ENCODE peak calls at places on chromosomes 7 and 10, in four cellular contexts. One of them, this sample, is unnamed.

GRCh38 chr10:101441539-101442455 is 87.8 kb downstream of the BTRC start:
- DNase-seq in HepG2: peak
- DNase-seq in WTC11: peak
- DNase-seq in K562: peak
- DNase-seq in this sample: peak

GRCh38 chr10:69479737-69480412 is 28.6 kb downstream of the TSPAN15 start:
- DNase-seq in HepG2: no peak
- DNase-seq in WTC11: no peak
- DNase-seq in K562: no peak
- DNase-seq in this sample: no peak

GRCh38 chr7:157711353-157711888 is 374.6 kb downstream of the DNAJB6 start:
- DNase-seq in HepG2: no peak
- DNase-seq in WTC11: peak
- DNase-seq in K562: no peak
- DNase-seq in this sample: no peak

GRCh38 chr7:132309102-132309805 is 267.0 kb downstream of the PLXNA4 start:
- DNase-seq in HepG2: no peak
- DNase-seq in WTC11: no peak
- DNase-seq in K562: no peak
- DNase-seq in this sample: no peak

GRCh38 chr7:74478671-74479065 is 25.0 kb downstream of the GTF2IRD1 start:
- DNase-seq in HepG2: no peak
- DNase-seq in WTC11: no peak
- DNase-seq in K562: no peak
- DNase-seq in this sample: no peak

GRCh38 chr7:43112941-43113621 is 634 bp downstream of the HECW1 start:
- DNase-seq in HepG2: no peak
- DNase-seq in WTC11: peak
- DNase-seq in K562: peak
- DNase-seq in this sample: peak

GRCh38 chr10:14707441-14707840 is 67.3 kb downstream of the FAM107B start:
- DNase-seq in HepG2: no peak
- DNase-seq in WTC11: no peak
- DNase-seq in K562: no peak
- DNase-seq in this sample: no peak

GRCh38 chr10:6748981-6749630 is 169.0 kb upstream of the PRKCQ start:
- DNase-seq in HepG2: no peak
- DNase-seq in WTC11: no peak
- DNase-seq in K562: no peak
- DNase-seq in this sample: no peak

GRCh38 chr10:124138195-124138882 is 44.9 kb upstream of the CHST15 start:
- DNase-seq in HepG2: no peak
- DNase-seq in WTC11: no peak
- DNase-seq in K562: no peak
- DNase-seq in this sample: no peak

GRCh38 chr7:31688990-31689389 is 2.0 kb downstream of the PPP1R17 start:
- DNase-seq in HepG2: no peak
- DNase-seq in WTC11: no peak
- DNase-seq in K562: no peak
- DNase-seq in this sample: no peak

GRCh38 chr10:69146756-69147155 is 22.8 kb downstream of the VPS26A start:
- DNase-seq in HepG2: no peak
- DNase-seq in WTC11: no peak
- DNase-seq in K562: no peak
- DNase-seq in this sample: no peak

GRCh38 chr10:42488416-42488815 is 150.0 kb downstream of the ZNF33B start:
- DNase-seq in HepG2: no peak
- DNase-seq in WTC11: no peak
- DNase-seq in K562: no peak
- DNase-seq in this sample: no peak

GRCh38 chr7:139950881-139951525 is 111.7 kb downstream of the PARP12 start:
- DNase-seq in HepG2: peak
- DNase-seq in WTC11: no peak
- DNase-seq in K562: no peak
- DNase-seq in this sample: no peak

GRCh38 chr10:68446179-68446578 is 25.6 kb downstream of the DNA2 start:
- DNase-seq in HepG2: no peak
- DNase-seq in WTC11: no peak
- DNase-seq in K562: no peak
- DNase-seq in this sample: no peak

GRCh38 chr7:44695756-44696155 is 52.9 kb upstream of the ZMIZ2 start:
- DNase-seq in HepG2: no peak
- DNase-seq in WTC11: no peak
- DNase-seq in K562: no peak
- DNase-seq in this sample: no peak

GRCh38 chr10:42988517-42989395 is 88.1 kb upstream of the RET start:
- DNase-seq in HepG2: no peak
- DNase-seq in WTC11: no peak
- DNase-seq in K562: peak
- DNase-seq in this sample: no peak

GRCh38 chr10:21184216-21184615 is 287.1 kb upstream of the NEBL start:
- DNase-seq in HepG2: no peak
- DNase-seq in WTC11: no peak
- DNase-seq in K562: no peak
- DNase-seq in this sample: no peak

GRCh38 chr7:95636140-95636539 is 39.8 kb upstream of the PDK4 start:
- DNase-seq in HepG2: no peak
- DNase-seq in WTC11: no peak
- DNase-seq in K562: no peak
- DNase-seq in this sample: no peak

GRCh38 chr7:133709036-133709880 is 417.9 kb upstream of the LRGUK start:
- DNase-seq in HepG2: no peak
- DNase-seq in WTC11: no peak
- DNase-seq in K562: no peak
- DNase-seq in this sample: no peak

GRCh38 chr7:139709460-139709859 is 68.3 kb downstream of the HIPK2 start:
- DNase-seq in HepG2: no peak
- DNase-seq in WTC11: no peak
- DNase-seq in K562: no peak
- DNase-seq in this sample: no peak

GRCh38 chr7:51066405-51066882 is 250.2 kb downstream of the COBL start:
- DNase-seq in HepG2: no peak
- DNase-seq in WTC11: no peak
- DNase-seq in K562: no peak
- DNase-seq in this sample: no peak

GRCh38 chr10:96501985-96502384 is 11.7 kb downstream of the TLL2 start:
- DNase-seq in HepG2: peak
- DNase-seq in WTC11: no peak
- DNase-seq in K562: no peak
- DNase-seq in this sample: no peak

GRCh38 chr7:32070406-32071360 is at the start of gene PDE1C:
- DNase-seq in HepG2: no peak
- DNase-seq in WTC11: peak
- DNase-seq in K562: no peak
- DNase-seq in this sample: no peak

GRCh38 chr7:47301078-47301477 is 280.8 kb downstream of the TNS3 start:
- DNase-seq in HepG2: no peak
- DNase-seq in WTC11: peak
- DNase-seq in K562: no peak
- DNase-seq in this sample: no peak

GRCh38 chr10:128660726-128661125 is 534.5 kb upstream of the MKI67 start:
- DNase-seq in HepG2: no peak
- DNase-seq in WTC11: no peak
- DNase-seq in K562: no peak
- DNase-seq in this sample: peak

GRCh38 chr10:29326886-29327789 is 38.3 kb downstream of the LYZL1 start:
- DNase-seq in HepG2: peak
- DNase-seq in WTC11: no peak
- DNase-seq in K562: no peak
- DNase-seq in this sample: no peak

GRCh38 chr7:134899729-134900128 is 86.6 kb upstream of the AGBL3 start:
- DNase-seq in HepG2: peak
- DNase-seq in WTC11: no peak
- DNase-seq in K562: no peak
- DNase-seq in this sample: no peak

GRCh38 chr10:29470355-29470705 is 164.4 kb downstream of the SVIL start:
- DNase-seq in HepG2: no peak
- DNase-seq in WTC11: peak
- DNase-seq in K562: peak
- DNase-seq in this sample: peak

GRCh38 chr10:100498059-100498458 is 21.6 kb downstream of the SEC31B start:
- DNase-seq in HepG2: no peak
- DNase-seq in WTC11: no peak
- DNase-seq in K562: no peak
- DNase-seq in this sample: no peak

GRCh38 chr7:128115326-128115820 is 84.1 kb upstream of the LRRC4 start:
- DNase-seq in HepG2: no peak
- DNase-seq in WTC11: no peak
- DNase-seq in K562: no peak
- DNase-seq in this sample: no peak

GRCh38 chr7:65509368-65510186 is 135.9 kb downstream of the ZNF92 start:
- DNase-seq in HepG2: no peak
- DNase-seq in WTC11: peak
- DNase-seq in K562: no peak
- DNase-seq in this sample: no peak

GRCh38 chr10:703118-703517 is 13.7 kb upstream of the DIP2C start:
- DNase-seq in HepG2: no peak
- DNase-seq in WTC11: no peak
- DNase-seq in K562: no peak
- DNase-seq in this sample: no peak

GRCh38 chr10:27890971-27891370 is 107.9 kb downstream of the ODAD2 start:
- DNase-seq in HepG2: no peak
- DNase-seq in WTC11: no peak
- DNase-seq in K562: no peak
- DNase-seq in this sample: no peak

GRCh38 chr10:59513558-59513957 is 151.2 kb upstream of the FAM13C start:
- DNase-seq in HepG2: no peak
- DNase-seq in WTC11: no peak
- DNase-seq in K562: no peak
- DNase-seq in this sample: no peak

GRCh38 chr10:59512951-59513350 is 150.6 kb upstream of the FAM13C start:
- DNase-seq in HepG2: no peak
- DNase-seq in WTC11: no peak
- DNase-seq in K562: no peak
- DNase-seq in this sample: no peak

GRCh38 chr10:59523843-59524242 is 161.5 kb upstream of the FAM13C start:
- DNase-seq in HepG2: no peak
- DNase-seq in WTC11: no peak
- DNase-seq in K562: no peak
- DNase-seq in this sample: no peak

GRCh38 chr10:59517961-59518360 is 155.6 kb upstream of the FAM13C start:
- DNase-seq in HepG2: no peak
- DNase-seq in WTC11: no peak
- DNase-seq in K562: no peak
- DNase-seq in this sample: no peak
- TF ChIP-seq ELF4 in HepG2: no peak
- TF ChIP-seq ELF4 in WTC11: no peak
- TF ChIP-seq ELF4 in K562: no peak
- TF ChIP-seq ELF4 in this sample: no peak

DNA sequence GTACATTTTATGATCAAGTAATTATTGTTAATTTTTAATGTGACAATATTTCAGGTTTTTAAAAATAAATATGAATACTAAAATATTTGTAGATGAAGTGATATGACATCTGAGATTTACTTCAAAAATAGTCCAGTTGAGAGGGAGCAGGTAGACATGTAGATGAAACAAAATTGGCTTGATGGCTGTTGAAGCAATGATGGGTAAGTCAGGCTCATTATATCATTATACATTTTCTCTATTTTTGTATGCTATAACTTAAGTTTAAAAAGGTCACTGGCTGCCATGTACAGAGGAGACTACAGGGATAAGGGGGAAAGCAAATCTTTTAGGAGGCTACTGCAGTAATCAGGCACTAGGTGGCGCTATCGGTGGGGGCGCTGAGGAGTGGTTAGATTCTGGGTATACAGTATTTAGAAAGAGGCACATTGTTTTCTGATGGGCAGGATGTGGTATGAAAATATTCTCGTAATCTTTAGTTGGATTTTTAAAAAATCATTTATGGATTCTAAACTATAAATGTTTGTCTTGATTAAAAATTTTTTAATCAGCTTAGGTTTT is 189.8 kb upstream of the IMMP2L start:
- DNase-seq in HepG2: peak
- DNase-seq in WTC11: peak
- DNase-seq in K562: peak
- DNase-seq in this sample: peak
- TF ChIP-seq ELF4 in HepG2: no peak
- TF ChIP-seq ELF4 in WTC11: no peak
- TF ChIP-seq ELF4 in K562: no peak
- TF ChIP-seq ELF4 in this sample: no peak

GRCh38 chr7:55031075-55031474 is 12.3 kb downstream of the EGFR start:
- DNase-seq in HepG2: peak
- DNase-seq in WTC11: no peak
- DNase-seq in K562: no peak
- DNase-seq in this sample: no peak
- TF ChIP-seq ELF4 in HepG2: no peak
- TF ChIP-seq ELF4 in WTC11: no peak
- TF ChIP-seq ELF4 in K562: no peak
- TF ChIP-seq ELF4 in this sample: no peak

GRCh38 chr7:129136887-129137647 is 7.4 kb upstream of the TSPAN33 start:
- DNase-seq in HepG2: no peak
- DNase-seq in WTC11: no peak
- DNase-seq in K562: no peak
- DNase-seq in this sample: no peak
- TF ChIP-seq ELF4 in HepG2: no peak
- TF ChIP-seq ELF4 in WTC11: no peak
- TF ChIP-seq ELF4 in K562: no peak
- TF ChIP-seq ELF4 in this sample: no peak

DNA sequence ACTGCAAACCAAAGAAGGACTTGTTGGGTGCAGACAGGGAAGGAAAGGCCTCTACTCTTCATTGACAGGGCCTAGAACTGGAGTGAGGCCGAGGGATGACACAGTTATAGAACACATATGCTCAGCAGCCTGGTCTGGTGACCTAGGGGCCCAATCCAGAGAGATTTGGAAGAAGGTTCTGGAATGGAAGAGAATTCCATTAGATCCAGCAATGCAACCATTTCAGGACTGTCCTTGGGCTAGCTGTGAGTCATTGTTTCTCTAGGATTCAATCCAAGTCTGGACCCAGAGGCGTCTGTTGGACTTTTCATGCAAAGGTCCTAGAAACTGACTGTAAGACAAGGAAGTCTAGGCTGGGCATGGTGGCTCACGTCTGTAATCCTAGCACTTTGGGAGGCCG is 59.2 kb downstream of the WIPF3 start:
- DNase-seq in HepG2: peak
- DNase-seq in WTC11: no peak
- DNase-seq in K562: no peak
- DNase-seq in this sample: no peak
- TF ChIP-seq ELF4 in HepG2: no peak
- TF ChIP-seq ELF4 in WTC11: no peak
- TF ChIP-seq ELF4 in K562: no peak
- TF ChIP-seq ELF4 in this sample: no peak